ENCODE peak calls at places on chromosomes 11 and 22, in ten cellular contexts. L is Peyer's patch, D is H9, J is colonic mucosa, E is HCT116, K is tibial artery, W is uterus, Q is psoas muscle, N is endothelial cell of umbilical vein, U is neural progenitor cell. H is an unnamed sample.
A peak's percentile ranks its signal among the peaks of the same experiment; 100 is the strongest.

GRCh38 chr11:87141322-87141721 is 103.6 kb downstream of the TMEM135 start:
- DNase-seq in Q (no peak), K (no peak), J (no peak), D (no peak), L (no peak), U (no peak), N (no peak), W (no peak), E (no peak), H (no peak)

GRCh38 chr22:30925667-30926066 is 42.9 kb downstream of the MORC2 start:
- DNase-seq in Q (no peak), J (no peak), W (no peak), U (no peak), D (peak; percentile 18), E (no peak), N (no peak), K (peak; percentile 11), L (peak; percentile 38), H (no peak)

GRCh38 chr11:18615628-18616392 is 16.2 kb downstream of the MISFA start:
- DNase-seq in E (no peak), W (no peak), K (no peak), L (no peak), D (no peak), Q (no peak), N (no peak), J (no peak), U (no peak), H (no peak)

GRCh38 chr11:17538731-17539130 is 5.5 kb downstream of the USH1C start:
- DNase-seq in D (no peak), E (no peak), N (no peak), W (no peak), J (no peak), L (no peak), Q (peak; percentile 15), U (no peak), K (no peak), H (no peak)

GRCh38 chr11:721913-722811 is 16.1 kb downstream of the EPS8L2 start:
- DNase-seq in W (no peak), E (no peak), U (no peak), N (no peak), L (peak; percentile 90), J (peak; percentile 49), D (peak; percentile 36), Q (no peak), K (peak; percentile 71), H (peak; percentile 50)

GRCh38 chr11:126082251-126083109 is 19.8 kb upstream of the CDON start:
- DNase-seq in D (peak; percentile 66), L (no peak), W (no peak), U (peak; percentile 54), J (no peak), N (no peak), E (no peak), K (no peak), Q (no peak), H (no peak)

GRCh38 chr11:125594958-125595357 is 2.3 kb downstream of the STT3A start:
- DNase-seq in E (no peak), Q (no peak), U (no peak), D (no peak), N (no peak), L (no peak), W (no peak), K (no peak), J (no peak), H (no peak)

GRCh38 chr11:61737131-61737530 is 15.3 kb upstream of the MYRF start:
- DNase-seq in K (no peak), D (no peak), Q (no peak), E (no peak), L (no peak), J (no peak), N (no peak), W (no peak), U (no peak), H (no peak)

GRCh38 chr11:305834-306211 is 1.8 kb upstream of the IFITM2 start:
- DNase-seq in N (no peak), D (no peak), W (no peak), U (peak; percentile 24), J (no peak), Q (peak; percentile 6), L (no peak), E (no peak), K (no peak), H (no peak)

GRCh38 chr22:46758867-46759290 is 3.6 kb upstream of the TBC1D22A start:
- DNase-seq in Q (no peak), K (no peak), J (peak; percentile 86), N (peak; percentile 82), E (peak; percentile 62), D (peak; percentile 74), W (no peak), L (peak; percentile 90), U (peak; percentile 72), H (peak; percentile 43)

GRCh38 chr11:62705401-62705800 is 1.8 kb downstream of the BSCL2 start:
- DNase-seq in K (no peak), U (no peak), N (no peak), D (peak; percentile 41), J (no peak), Q (no peak), W (no peak), L (no peak), E (no peak), H (no peak)

GRCh38 chr11:103811870-103812509 is 224.4 kb upstream of the DDI1 start:
- DNase-seq in E (no peak), L (no peak), D (no peak), W (no peak), Q (no peak), J (no peak), K (no peak), N (no peak), U (no peak), H (no peak)

GRCh38 chr11:33899383-33900037 is 7.6 kb upstream of the LMO2 start:
- DNase-seq in L (peak; percentile 78), U (peak; percentile 29), J (peak; percentile 64), W (peak; percentile 85), K (peak; percentile 89), D (no peak), N (peak; percentile 98), E (peak; percentile 43), Q (peak; percentile 89), H (no peak)

GRCh38 chr11:108666373-108666772 is 1.5 kb downstream of the DDX10 start:
- DNase-seq in L (no peak), J (no peak), E (no peak), K (no peak), U (no peak), W (no peak), N (no peak), Q (no peak), D (peak; percentile 45), H (no peak)

GRCh38 chr11:112579282-112579681 is 318.6 kb upstream of the PLET1 start:
- DNase-seq in Q (no peak), U (no peak), W (no peak), L (no peak), N (no peak), D (no peak), E (no peak), J (no peak), K (no peak), H (no peak)

DNA sequence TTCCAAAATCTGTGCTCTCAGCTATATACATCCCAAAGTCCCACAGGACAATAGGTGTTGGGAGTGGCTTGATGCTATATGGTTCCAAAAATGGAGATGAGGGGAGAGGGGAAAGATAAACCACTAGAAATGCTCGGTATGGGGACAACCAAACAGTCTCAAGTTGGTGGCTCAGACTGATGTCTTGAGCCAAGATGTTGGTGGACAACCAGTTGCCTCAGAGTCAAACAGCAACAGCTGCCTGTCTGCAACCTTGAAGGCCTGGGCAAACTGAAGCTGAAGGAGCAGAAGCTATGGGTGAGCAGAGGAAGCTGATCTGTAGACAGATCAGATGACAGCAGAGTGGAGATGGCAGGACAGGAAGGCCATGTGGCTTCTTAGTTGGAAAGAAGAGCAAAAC is 4.0 kb downstream of the RRP8 start:
- DNase-seq in J (no peak), U (no peak), D (no peak), E (no peak), K (no peak), Q (no peak), L (no peak), N (no peak), W (no peak), H (no peak)
- H3K4me1 ChIP-seq in J (peaks cover 3% of the 10 kb centered on the region), U (peaks cover 14% of the 10 kb centered on the region), D (peaks cover 3% of the 10 kb centered on the region), E (peaks cover 12% of the 10 kb centered on the region), K (peaks cover 76% of the 10 kb centered on the region), Q (peaks cover 13% of the 10 kb centered on the region), L (no peaks in the 10 kb centered on the region), N (peaks cover 11% of the 10 kb centered on the region), W (no peaks in the 10 kb centered on the region), H (peaks cover 26% of the 10 kb centered on the region)

DNA sequence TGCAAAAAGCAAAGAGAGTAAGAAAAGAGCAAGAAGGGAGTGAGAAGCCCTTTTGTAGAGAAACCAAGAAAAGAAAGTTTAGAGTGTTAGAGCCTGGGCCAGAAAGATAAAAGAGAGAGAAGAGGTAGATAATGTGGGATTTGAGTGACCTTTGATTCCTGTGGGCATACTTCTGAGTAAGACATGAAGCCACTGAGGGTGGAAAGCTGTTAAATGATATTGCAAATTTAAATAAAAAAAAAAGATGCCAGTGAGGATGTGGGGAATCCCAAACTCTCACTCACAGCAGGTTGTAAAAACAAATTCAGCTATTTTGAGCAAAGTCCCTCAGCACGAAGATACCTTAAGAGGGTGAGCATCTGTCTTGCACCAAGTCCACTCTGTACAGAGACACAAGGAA is 59.4 kb upstream of the TOP3B start:
- DNase-seq in K (no peak), W (no peak), D (no peak), Q (no peak), U (no peak), E (no peak), L (no peak), J (no peak), N (no peak), H (no peak)
- H3K27ac ChIP-seq in K (no peak overlapping the region), W (no peak overlapping the region), D (no peak overlapping the region), Q (no peak overlapping the region), U (no peak overlapping the region), E (no peak overlapping the region), L (no peak overlapping the region), J (no peak overlapping the region), N (no peak overlapping the region), H (no peak overlapping the region)

DNA sequence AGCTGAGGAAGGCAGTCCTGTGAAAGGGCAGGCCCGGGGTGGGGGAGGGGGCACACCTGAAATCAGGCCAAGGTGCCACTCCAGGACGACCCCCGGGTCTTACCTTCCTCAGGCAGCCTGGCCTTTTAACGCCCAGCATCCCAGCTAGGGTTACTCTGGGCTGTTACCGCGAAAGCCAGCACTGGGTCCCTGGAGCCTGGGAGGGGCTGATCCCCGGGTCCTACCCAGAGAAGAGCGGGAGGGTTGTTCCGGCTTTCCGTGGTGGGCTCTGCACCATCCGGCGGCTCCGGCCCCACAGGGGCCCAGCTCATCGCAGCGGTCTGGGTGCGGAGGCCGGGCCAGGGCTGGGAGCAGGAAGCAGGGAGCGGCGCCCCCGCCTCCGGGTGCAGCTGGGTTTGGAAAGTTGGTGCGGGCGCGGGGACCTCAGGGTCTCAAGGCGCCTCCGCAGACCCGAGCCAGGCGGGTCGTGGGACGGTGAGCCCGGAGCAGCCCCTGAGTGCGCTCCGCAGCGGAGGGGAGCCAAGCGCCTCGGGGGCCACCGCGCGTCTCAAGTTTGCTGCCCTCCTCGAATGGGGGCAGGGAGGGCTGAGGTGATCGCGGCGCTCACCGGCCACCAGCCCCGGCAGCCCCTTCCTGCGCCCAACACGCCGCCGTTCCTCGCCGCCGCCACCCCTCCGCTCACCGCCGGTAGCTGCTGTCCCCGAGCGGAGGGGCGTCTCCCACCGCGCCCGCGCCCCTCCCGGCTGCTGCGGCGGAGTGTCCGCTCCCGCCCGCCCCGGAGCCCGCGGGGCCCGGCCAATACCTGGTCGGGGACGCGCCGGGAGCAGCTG is 831 bp downstream of the CHST1 start:
- DNase-seq in W (no peak), K (no peak), E (no peak), U (peak; percentile 50), N (no peak), J (no peak), D (no peak), L (no peak), Q (no peak), H (no peak)
- H3K27me3 ChIP-seq in W (no peaks in the 10 kb centered on the region), K (peaks cover 37% of the 10 kb centered on the region), E (peaks cover 12% of the 10 kb centered on the region), U (peaks cover 87% of the 10 kb centered on the region), N (no peaks in the 10 kb centered on the region), J (peaks cover 38% of the 10 kb centered on the region), D (peaks cover 17% of the 10 kb centered on the region), L (no peaks in the 10 kb centered on the region), Q (peaks cover 56% of the 10 kb centered on the region), H (no peaks in the 10 kb centered on the region)

GRCh38 chr11:75869661-75870455 is 54.8 kb downstream of the UVRAG start:
- DNase-seq in N (peak; percentile 14), E (no peak), W (no peak), J (no peak), U (no peak), K (no peak), L (no peak), D (no peak), Q (no peak), H (no peak)
- H3K4me1 ChIP-seq in N (peaks cover 20% of the 10 kb centered on the region), E (no peaks in the 10 kb centered on the region), W (no peaks in the 10 kb centered on the region), J (no peaks in the 10 kb centered on the region), U (peaks cover 18% of the 10 kb centered on the region), K (peaks cover 9% of the 10 kb centered on the region), L (no peaks in the 10 kb centered on the region), D (no peaks in the 10 kb centered on the region), Q (peaks cover 4% of the 10 kb centered on the region), H (peaks cover 3% of the 10 kb centered on the region)